ENCODE peak calls at places on chromosome 7, in five cellular contexts. K is H1, I is GM12878, P is HepG2, D is K562. U is an unnamed sample.

GRCh38 chr7:105354383-105354782 is 34.3 kb downstream of the SRPK2 start:
- DNase-seq in D (no peak), I (no peak), K (no peak), P (no peak), U (no peak)

GRCh38 chr7:44159824-44160630 is 18.9 kb upstream of the MYL7 start:
- DNase-seq in D (no peak), P (no peak), K (no peak), I (no peak), U (no peak)

GRCh38 chr7:23106491-23106800 is 861 bp downstream of the KLHL7 start:
- DNase-seq in K (no peak), I (no peak), P (no peak), D (no peak), U (peak; percentile 64)

GRCh38 chr7:36280840-36281812 is 108.5 kb upstream of the ANLN start:
- DNase-seq in D (no peak), K (no peak), P (no peak), I (no peak), U (peak; percentile 69)

GRCh38 chr7:20798694-20799121 is 12.0 kb upstream of the SP8 start:
- DNase-seq in D (no peak), I (no peak), P (no peak), K (no peak), U (no peak)

GRCh38 chr7:142231716-142232115 is 26.1 kb downstream of the PRSS58 start:
- DNase-seq in P (peak; percentile 20), K (peak; percentile 29), D (peak; percentile 31), I (no peak), U (peak; percentile 28)

GRCh38 chr7:157573244-157573643 is 236.4 kb downstream of the DNAJB6 start:
- DNase-seq in I (no peak), D (no peak), P (no peak), K (no peak), U (no peak)

GRCh38 chr7:7772385-7772784 is 54.0 kb upstream of the RPA3 start:
- DNase-seq in P (no peak), D (no peak), I (no peak), K (no peak), U (no peak)

GRCh38 chr7:127342596-127342995 is 49.9 kb downstream of the ZNF800 start:
- DNase-seq in P (no peak), K (no peak), D (no peak), I (no peak), U (no peak)

GRCh38 chr7:113764401-113765035 is 154.3 kb downstream of the PPP1R3A start:
- DNase-seq in K (no peak), D (no peak), I (no peak), P (no peak), U (no peak)

GRCh38 chr7:64602518-64602917 is 39.6 kb upstream of the ZNF680 start:
- DNase-seq in P (no peak), K (no peak), D (no peak), I (no peak), U (no peak)

GRCh38 chr7:1355568-1356340 is 103.5 kb downstream of the MICALL2 start:
- DNase-seq in D (no peak), P (no peak), K (no peak), I (no peak), U (peak; percentile 51)

GRCh38 chr7:153193144-153193595 is 433.6 kb downstream of the ACTR3B start:
- DNase-seq in I (no peak), K (peak; percentile 34), P (peak; percentile 12), D (peak; percentile 65), U (peak; percentile 74)

GRCh38 chr7:30926323-30926722 is 14.7 kb downstream of the AQP1 start:
- DNase-seq in D (no peak), I (no peak), P (no peak), K (no peak), U (peak; percentile 85)

GRCh38 chr7:150971242-150972048 is 6.7 kb downstream of the KCNH2 start:
- DNase-seq in P (no peak), D (peak; percentile 88), I (no peak), K (no peak), U (peak; percentile 90)

GRCh38 chr7:103993551-103993950 is 4.1 kb upstream of the RELN start:
- DNase-seq in K (no peak), I (no peak), P (no peak), D (no peak), U (no peak)

GRCh38 chr7:155412416-155413253 is 45.3 kb upstream of the EN2 start:
- DNase-seq in P (peak; percentile 42), D (peak; percentile 81), K (no peak), I (no peak), U (peak; percentile 88)

GRCh38 chr7:155415093-155415492 is 42.8 kb upstream of the EN2 start:
- DNase-seq in K (no peak), I (no peak), D (no peak), P (no peak), U (no peak)

GRCh38 chr7:155416646-155417380 is 41.1 kb upstream of the EN2 start:
- DNase-seq in K (no peak), I (no peak), P (no peak), D (no peak), U (no peak)

GRCh38 chr7:155411718-155412415 is 46.1 kb upstream of the EN2 start:
- DNase-seq in D (no peak), P (no peak), I (no peak), K (no peak), U (no peak)

DNA sequence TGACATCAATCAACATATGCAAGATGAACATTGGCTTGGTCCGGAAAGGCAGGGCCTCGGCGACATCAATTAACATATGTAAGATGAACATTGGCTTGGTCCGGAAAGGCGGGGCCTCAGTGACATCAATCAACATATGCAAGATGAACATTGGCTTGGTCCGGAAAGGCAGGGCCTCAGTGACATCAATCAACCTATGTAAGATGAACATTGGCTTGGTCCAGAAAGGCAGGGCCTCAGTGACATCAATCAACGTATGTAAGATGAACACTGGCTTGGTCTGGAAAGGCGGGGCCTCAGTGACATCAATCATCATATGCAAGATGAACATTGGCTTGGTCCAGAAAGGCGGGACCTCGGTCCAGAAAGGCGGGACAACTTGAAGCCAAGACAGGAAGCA is 43.4 kb upstream of the EN2 start:
- DNase-seq in I (no peak), P (no peak), K (no peak), D (peak; percentile 50), U (no peak)
- TF ChIP-seq RAD21 in I (no peak), P (no peak), K (no peak), D (no peak), U (no peak)

GRCh38 chr7:94907420-94908203 is at the start of gene PPP1R9A:
- DNase-seq in D (no peak), P (peak; percentile 63), I (no peak), K (peak; percentile 41), U (peak; percentile 82)

GRCh38 chr7:94907026-94907419 is 371 bp upstream of the PPP1R9A start:
- DNase-seq in K (no peak), I (no peak), P (peak; percentile 12), D (no peak), U (no peak)

GRCh38 chr7:94903971-94904370 is 3.4 kb upstream of the PPP1R9A start:
- DNase-seq in I (no peak), P (no peak), K (no peak), D (no peak), U (no peak)

GRCh38 chr7:94906035-94906796 is 1.2 kb upstream of the PPP1R9A start:
- DNase-seq in I (no peak), P (peak; percentile 78), D (no peak), K (no peak), U (no peak)

GRCh38 chr7:94904982-94905381 is 2.4 kb upstream of the PPP1R9A start:
- DNase-seq in K (no peak), D (no peak), I (no peak), P (no peak), U (no peak)
- TF ChIP-seq GABPA in K (no peak), D (no peak), I (no peak), P (no peak), U (no peak)

DNA sequence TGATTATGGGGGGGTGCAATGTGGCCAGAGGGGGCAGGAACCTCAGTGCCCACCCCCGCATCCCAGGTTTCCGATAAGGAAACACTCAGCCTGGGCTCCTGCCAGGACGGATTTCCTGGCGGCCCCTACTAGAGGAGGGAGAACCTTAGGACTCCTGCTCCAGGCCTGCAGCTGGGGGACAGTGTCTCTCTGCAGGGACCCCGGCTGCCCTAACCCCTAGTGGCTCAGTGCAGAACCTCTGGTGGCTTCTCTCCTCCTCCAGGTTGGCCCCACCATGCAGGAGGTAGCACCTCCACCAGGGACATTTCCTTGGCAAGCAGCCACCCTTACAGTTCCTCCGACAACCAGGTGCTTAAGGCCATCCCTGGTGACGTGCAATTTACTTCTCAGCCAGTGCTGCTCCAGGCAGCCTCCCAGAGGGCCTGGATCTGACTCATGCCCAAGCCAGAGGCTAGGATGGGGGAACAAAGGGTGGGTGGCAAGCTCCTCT is 31.9 kb downstream of the SH2B2 start:
- DNase-seq in I (no peak), P (no peak), D (peak; percentile 46), K (no peak), U (peak; percentile 59)
- TF ChIP-seq RAD21 in I (no peak), P (no peak), D (no peak), K (no peak), U (no peak)

GRCh38 chr7:27106906-27107250 is 4.4 kb upstream of the HOXA2 start:
- DNase-seq in D (no peak), P (no peak), K (no peak), I (no peak), U (no peak)

GRCh38 chr7:27108390-27109127 is 6.1 kb upstream of the HOXA2 start:
- DNase-seq in P (no peak), D (no peak), I (no peak), K (no peak), U (no peak)

GRCh38 chr7:27107901-27108381 is 5.5 kb upstream of the HOXA2 start:
- DNase-seq in I (no peak), K (no peak), D (no peak), P (no peak), U (no peak)

GRCh38 chr7:27106181-27106905 is 3.9 kb upstream of the HOXA2 start:
- DNase-seq in I (no peak), P (no peak), K (no peak), D (no peak), U (peak; percentile 73)

DNA sequence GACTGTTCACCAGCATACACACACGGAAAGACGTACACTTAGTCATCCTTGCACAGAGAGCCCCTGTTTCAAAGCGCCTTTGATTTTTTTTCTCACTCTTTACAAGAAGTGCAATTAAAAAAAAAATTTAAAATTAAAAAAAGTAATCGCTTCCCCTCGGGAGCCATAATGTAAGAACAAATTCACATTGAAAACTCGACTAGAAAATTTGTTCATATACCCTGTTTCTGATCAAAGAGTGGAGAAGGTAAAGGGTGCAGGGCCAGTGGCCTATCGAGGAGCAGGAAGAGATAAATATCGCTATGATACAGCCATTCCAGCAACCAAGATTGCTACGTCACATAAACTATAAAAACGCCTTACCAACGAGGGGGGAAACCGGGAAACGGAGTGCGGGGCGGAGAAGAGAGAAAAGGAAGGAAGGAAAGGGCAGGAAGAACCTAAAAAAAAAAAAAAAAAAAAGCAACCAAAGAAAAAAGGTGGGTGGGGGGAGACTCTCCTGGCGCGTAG is 5.0 kb upstream of the HOXA2 start:
- DNase-seq in K (no peak), I (no peak), P (no peak), D (no peak), U (no peak)
- TF ChIP-seq GABPA in K (no peak), I (no peak), P (no peak), D (no peak), U (no peak)

DNA sequence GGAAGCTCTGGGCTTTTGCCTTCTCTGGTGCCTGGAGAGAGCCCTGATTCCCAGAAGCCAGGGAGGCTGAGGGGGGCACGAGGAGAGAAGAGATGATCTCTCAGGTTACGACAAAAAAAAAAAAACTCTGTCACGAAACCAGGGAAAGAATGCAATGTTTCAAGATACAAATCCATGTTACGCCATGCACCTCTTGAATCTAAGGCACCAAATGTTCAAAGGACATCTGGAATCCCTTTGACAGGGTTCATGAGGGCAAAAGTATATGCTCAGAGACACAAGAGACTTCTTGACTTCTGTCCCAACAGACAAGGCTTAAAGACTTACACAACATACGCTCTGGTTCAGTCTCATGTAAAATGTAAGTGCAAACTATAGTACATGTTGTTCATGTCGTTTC is 72.5 kb downstream of the CHCHD3 start:
- DNase-seq in K (no peak), D (no peak), I (no peak), P (no peak), U (no peak)
- TF ChIP-seq RAD21 in K (no peak), D (no peak), I (no peak), P (no peak), U (no peak)

U was measured in SK-N-SH.